ENCODE peak calls at places on chromosomes 6 and 20, in five cellular contexts. One of them, this sample, is unnamed.

GRCh38 chr6:119476554-119476953 is 127.0 kb upstream of the MAN1A1 start:
- DNase-seq in right lobe of liver: no peak
- DNase-seq in Peyer's patch: no peak
- DNase-seq in uterus: no peak
- DNase-seq in ovary: no peak
- DNase-seq in this sample: no peak

GRCh38 chr6:24933868-24934401 is 1.8 kb downstream of the RIPOR2 start:
- DNase-seq in right lobe of liver: no peak
- DNase-seq in Peyer's patch: no peak
- DNase-seq in uterus: no peak
- DNase-seq in ovary: no peak
- DNase-seq in this sample: no peak

GRCh38 chr6:11771473-11772048 is 7.0 kb downstream of the ADTRP start:
- DNase-seq in Peyer's patch: no peak
- DNase-seq in ovary: no peak
- DNase-seq in uterus: no peak
- DNase-seq in right lobe of liver: no peak
- DNase-seq in this sample: no peak

GRCh38 chr6:41732601-41733348 is 2.6 kb downstream of the TFEB start:
- DNase-seq in ovary: no peak
- DNase-seq in right lobe of liver: no peak
- DNase-seq in Peyer's patch: no peak
- DNase-seq in uterus: no peak
- DNase-seq in this sample: no peak

GRCh38 chr20:34390769-34391447 is 27.8 kb downstream of the ITCH start:
- DNase-seq in uterus: peak; percentile 60
- DNase-seq in right lobe of liver: peak; percentile 66
- DNase-seq in Peyer's patch: peak; percentile 66
- DNase-seq in ovary: peak; percentile 39
- DNase-seq in this sample: no peak

GRCh38 chr6:47160702-47161101 is 118.6 kb upstream of the ADGRF1 start:
- DNase-seq in ovary: no peak
- DNase-seq in uterus: no peak
- DNase-seq in Peyer's patch: no peak
- DNase-seq in right lobe of liver: no peak
- DNase-seq in this sample: no peak

GRCh38 chr6:136774228-136775041 is 17.8 kb downstream of the MAP3K5 start:
- DNase-seq in uterus: no peak
- DNase-seq in ovary: no peak
- DNase-seq in right lobe of liver: no peak
- DNase-seq in Peyer's patch: no peak
- DNase-seq in this sample: no peak

GRCh38 chr6:26571592-26572296 is 25.0 kb upstream of the ABT1 start:
- DNase-seq in uterus: peak; percentile 51
- DNase-seq in right lobe of liver: no peak
- DNase-seq in ovary: peak; percentile 51
- DNase-seq in Peyer's patch: peak; percentile 55
- DNase-seq in this sample: no peak

GRCh38 chr6:21201181-21201580 is 392.4 kb upstream of the SOX4 start:
- DNase-seq in right lobe of liver: no peak
- DNase-seq in ovary: no peak
- DNase-seq in Peyer's patch: no peak
- DNase-seq in uterus: no peak
- DNase-seq in this sample: no peak

GRCh38 chr20:1872456-1873183 is 22.6 kb upstream of the SIRPA start:
- DNase-seq in ovary: no peak
- DNase-seq in right lobe of liver: no peak
- DNase-seq in Peyer's patch: peak; percentile 8
- DNase-seq in uterus: no peak
- DNase-seq in this sample: no peak

GRCh38 chr20:3051385-3052019 is 5.7 kb downstream of the MRPS26 start:
- DNase-seq in ovary: no peak
- DNase-seq in right lobe of liver: no peak
- DNase-seq in Peyer's patch: no peak
- DNase-seq in uterus: no peak
- DNase-seq in this sample: no peak

GRCh38 chr6:135722182-135722581 is 129.3 kb upstream of the PDE7B start:
- DNase-seq in uterus: no peak
- DNase-seq in ovary: no peak
- DNase-seq in Peyer's patch: no peak
- DNase-seq in right lobe of liver: no peak
- DNase-seq in this sample: no peak

GRCh38 chr6:70563540-70563939 is 3.2 kb upstream of the SDHAF4 start:
- DNase-seq in uterus: peak; percentile 42
- DNase-seq in ovary: peak; percentile 18
- DNase-seq in Peyer's patch: no peak
- DNase-seq in right lobe of liver: no peak
- DNase-seq in this sample: no peak

GRCh38 chr20:35461620-35462019 is 6.2 kb downstream of the CEP250 start:
- DNase-seq in right lobe of liver: no peak
- DNase-seq in uterus: no peak
- DNase-seq in Peyer's patch: no peak
- DNase-seq in ovary: no peak
- DNase-seq in this sample: no peak

GRCh38 chr6:16985484-16986284 is 116.2 kb upstream of the STMND1 start:
- DNase-seq in right lobe of liver: peak; percentile 88
- DNase-seq in Peyer's patch: no peak
- DNase-seq in ovary: no peak
- DNase-seq in uterus: peak; percentile 39
- DNase-seq in this sample: no peak

GRCh38 chr6:170091639-170092579 is 199.0 kb downstream of the DLL1 start:
- DNase-seq in uterus: peak; percentile 9
- DNase-seq in right lobe of liver: peak; percentile 23
- DNase-seq in ovary: peak; percentile 9
- DNase-seq in Peyer's patch: peak; percentile 14
- DNase-seq in this sample: peak; percentile 6

GRCh38 chr6:133184798-133185380 is 56.3 kb upstream of the EYA4 start:
- DNase-seq in uterus: no peak
- DNase-seq in ovary: no peak
- DNase-seq in Peyer's patch: no peak
- DNase-seq in right lobe of liver: no peak
- DNase-seq in this sample: no peak
- TF ChIP-seq CTCF in uterus: peak; percentile 36
- TF ChIP-seq CTCF in ovary: no peak
- TF ChIP-seq CTCF in Peyer's patch: peak; percentile 15
- TF ChIP-seq CTCF in right lobe of liver: peak; percentile 33
- TF ChIP-seq CTCF in this sample: peak; percentile 54

GRCh38 chr6:167856999-167857660 is 30.4 kb downstream of the AFDN start:
- DNase-seq in uterus: no peak
- DNase-seq in Peyer's patch: no peak
- DNase-seq in ovary: no peak
- DNase-seq in right lobe of liver: no peak
- DNase-seq in this sample: no peak
- H3K27ac ChIP-seq in uterus: no peak overlapping the region
- H3K27ac ChIP-seq in Peyer's patch: peak overlapping the region; percentile 20
- H3K27ac ChIP-seq in ovary: no peak overlapping the region
- H3K27ac ChIP-seq in right lobe of liver: peak overlapping the region; percentile 17
- H3K27ac ChIP-seq in this sample: peak overlapping the region; percentile 1

DNA sequence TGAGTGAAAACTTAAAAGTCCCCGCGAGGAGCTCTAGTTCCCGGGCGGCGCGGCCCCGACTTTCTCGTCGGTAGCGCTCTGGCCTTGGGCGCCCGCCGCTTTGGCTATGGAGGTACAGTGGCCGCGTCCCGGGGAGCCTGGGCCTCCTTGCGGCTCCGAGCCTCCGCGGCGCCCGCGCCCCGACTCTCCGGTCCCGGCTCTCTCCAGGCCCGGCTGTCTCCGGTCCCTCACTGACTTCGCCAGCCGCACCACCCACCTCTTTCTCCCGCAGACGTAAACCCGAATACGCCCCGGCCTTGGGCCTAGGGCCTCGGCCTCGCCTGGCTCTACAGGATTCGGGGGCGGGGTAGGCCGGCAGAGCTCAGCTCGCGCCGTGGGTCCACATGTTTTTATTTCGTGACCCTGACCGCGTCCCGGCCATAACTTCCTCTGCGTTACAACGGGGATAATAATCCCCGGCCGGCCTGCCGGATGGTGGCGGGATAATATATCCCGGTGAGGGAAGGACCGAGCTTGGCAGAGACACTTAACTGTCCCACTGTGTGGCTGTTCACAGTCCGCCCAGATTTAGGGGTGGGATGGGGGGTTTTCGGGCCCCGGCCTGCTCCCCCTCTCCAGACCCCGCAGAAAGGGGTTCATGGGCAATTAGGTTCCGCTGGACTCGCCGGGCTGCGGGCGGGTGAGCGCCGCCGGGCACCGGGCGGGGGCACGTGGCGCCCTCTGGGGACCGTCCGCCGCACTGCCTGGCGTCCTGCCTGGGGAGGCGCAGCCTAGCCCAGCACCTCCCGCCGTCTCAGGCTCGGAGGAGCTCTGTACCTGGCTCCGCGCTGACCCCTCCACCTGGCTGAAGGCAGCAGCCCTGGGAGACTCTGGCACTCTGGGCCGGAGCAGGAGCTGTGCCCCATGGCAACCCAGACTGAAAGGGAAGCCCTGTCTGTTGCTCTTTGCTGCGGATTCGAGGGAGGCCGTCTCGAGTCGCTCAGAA is 10.1 kb upstream of the TBX18 start:
- DNase-seq in uterus: no peak
- DNase-seq in Peyer's patch: peak; percentile 50
- DNase-seq in right lobe of liver: peak; percentile 81
- DNase-seq in ovary: peak; percentile 39
- DNase-seq in this sample: no peak
- TF ChIP-seq CTCF in uterus: no peak
- TF ChIP-seq CTCF in Peyer's patch: peak; percentile 30
- TF ChIP-seq CTCF in right lobe of liver: peak; percentile 62
- TF ChIP-seq CTCF in ovary: no peak
- TF ChIP-seq CTCF in this sample: peak; percentile 29

GRCh38 chr20:58135441-58136170 is 92.8 kb downstream of the ANKRD60 start:
- DNase-seq in ovary: no peak
- DNase-seq in uterus: no peak
- DNase-seq in Peyer's patch: no peak
- DNase-seq in right lobe of liver: no peak
- DNase-seq in this sample: no peak

GRCh38 chr20:58139849-58140786 is 88.3 kb downstream of the ANKRD60 start:
- DNase-seq in right lobe of liver: no peak
- DNase-seq in ovary: no peak
- DNase-seq in uterus: no peak
- DNase-seq in Peyer's patch: no peak
- DNase-seq in this sample: no peak

GRCh38 chr20:58137651-58138265 is 90.7 kb downstream of the ANKRD60 start:
- DNase-seq in right lobe of liver: no peak
- DNase-seq in uterus: no peak
- DNase-seq in ovary: no peak
- DNase-seq in Peyer's patch: no peak
- DNase-seq in this sample: no peak

GRCh38 chr20:58138395-58138794 is 90.1 kb downstream of the ANKRD60 start:
- DNase-seq in Peyer's patch: no peak
- DNase-seq in uterus: no peak
- DNase-seq in right lobe of liver: no peak
- DNase-seq in ovary: no peak
- DNase-seq in this sample: no peak

GRCh38 chr20:58137236-58137635 is 91.2 kb downstream of the ANKRD60 start:
- DNase-seq in right lobe of liver: no peak
- DNase-seq in uterus: no peak
- DNase-seq in Peyer's patch: no peak
- DNase-seq in ovary: no peak
- DNase-seq in this sample: no peak
- H3K27ac ChIP-seq in right lobe of liver: no peak overlapping the region
- H3K27ac ChIP-seq in uterus: no peak overlapping the region
- H3K27ac ChIP-seq in Peyer's patch: no peak overlapping the region
- H3K27ac ChIP-seq in ovary: no peak overlapping the region
- H3K27ac ChIP-seq in this sample: no peak overlapping the region

DNA sequence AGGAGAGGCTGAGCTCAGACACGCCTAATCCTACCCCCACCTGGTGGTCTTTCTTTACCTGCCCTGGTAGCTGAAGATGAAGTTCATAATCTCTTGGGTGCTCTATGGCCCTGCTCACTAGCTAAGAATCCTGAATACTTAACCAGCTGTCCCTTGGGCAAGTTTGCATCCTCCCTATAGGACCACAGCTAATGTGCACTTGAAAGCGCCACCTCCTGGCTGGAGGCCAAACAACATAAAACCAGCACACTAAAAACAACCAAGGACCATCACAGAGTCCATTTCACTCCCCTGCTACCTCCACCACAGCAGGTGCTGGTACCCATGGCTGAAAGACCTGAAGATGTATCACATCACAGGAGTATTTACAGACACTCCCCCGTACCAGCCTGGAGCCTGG is 155.5 kb upstream of the SLC24A3 start:
- DNase-seq in Peyer's patch: no peak
- DNase-seq in ovary: no peak
- DNase-seq in uterus: no peak
- DNase-seq in right lobe of liver: no peak
- DNase-seq in this sample: no peak
- TF ChIP-seq CTCF in Peyer's patch: no peak
- TF ChIP-seq CTCF in ovary: no peak
- TF ChIP-seq CTCF in uterus: no peak
- TF ChIP-seq CTCF in right lobe of liver: no peak
- TF ChIP-seq CTCF in this sample: no peak

DNA sequence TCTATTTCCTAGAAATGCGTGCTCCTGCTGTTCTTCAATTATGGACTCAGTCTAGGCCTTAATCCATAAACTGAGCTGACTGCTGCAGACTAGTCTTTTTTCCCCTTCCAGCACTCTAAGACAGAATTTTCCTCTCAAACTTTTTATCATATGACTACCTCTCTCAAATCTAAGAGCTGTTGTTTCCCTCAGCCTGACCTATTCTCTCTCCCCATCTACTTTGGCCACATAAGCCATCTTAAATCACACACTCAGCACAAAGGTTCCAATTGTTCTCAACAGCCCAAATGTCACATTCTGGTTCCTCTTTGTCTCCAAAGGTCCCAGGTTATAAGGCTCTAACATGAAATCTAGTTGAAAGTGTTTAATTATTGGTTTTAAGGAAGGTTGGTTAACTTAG is 85.2 kb downstream of the PRSS35 start:
- DNase-seq in right lobe of liver: no peak
- DNase-seq in ovary: no peak
- DNase-seq in uterus: no peak
- DNase-seq in Peyer's patch: no peak
- DNase-seq in this sample: no peak
- H3K27ac ChIP-seq in right lobe of liver: no peak overlapping the region
- H3K27ac ChIP-seq in ovary: no peak overlapping the region
- H3K27ac ChIP-seq in uterus: no peak overlapping the region
- H3K27ac ChIP-seq in Peyer's patch: no peak overlapping the region
- H3K27ac ChIP-seq in this sample: no peak overlapping the region

This sample was measured in left lung.